ENCODE peak calls at places on chromosomes 2 and 18, in eight cellular contexts. One of them, this sample, is unnamed.

GRCh38 chr2:149098722-149099121 is 60.2 kb downstream of the LYPD6B start:
- DNase-seq in NCI-H345: no peak
- DNase-seq in mucosa of gallbladder: peak
- DNase-seq in activated CD8-positive, alpha-beta memory T cell treated with anti-CD3 and anti-CD28 coated beads for 1 hour: no peak
- DNase-seq in GM12892: no peak
- DNase-seq in non-pigmented ciliary epithelial cell: peak
- DNase-seq in choroid plexus epithelial cell: no peak
- DNase-seq in putamen: no peak
- DNase-seq in this sample: no peak

GRCh38 chr2:99554238-99554637 is 64.4 kb upstream of the REV1 start:
- DNase-seq in putamen: no peak
- DNase-seq in choroid plexus epithelial cell: no peak
- DNase-seq in activated CD8-positive, alpha-beta memory T cell treated with anti-CD3 and anti-CD28 coated beads for 1 hour: no peak
- DNase-seq in non-pigmented ciliary epithelial cell: no peak
- DNase-seq in NCI-H345: no peak
- DNase-seq in GM12892: no peak
- DNase-seq in mucosa of gallbladder: no peak
- DNase-seq in this sample: no peak

GRCh38 chr2:172299741-172300140 is 127.6 kb upstream of the ITGA6 start:
- DNase-seq in GM12892: no peak
- DNase-seq in NCI-H345: peak
- DNase-seq in non-pigmented ciliary epithelial cell: no peak
- DNase-seq in mucosa of gallbladder: no peak
- DNase-seq in putamen: no peak
- DNase-seq in choroid plexus epithelial cell: no peak
- DNase-seq in activated CD8-positive, alpha-beta memory T cell treated with anti-CD3 and anti-CD28 coated beads for 1 hour: no peak
- DNase-seq in this sample: no peak

GRCh38 chr18:44170208-44170880 is 510.3 kb upstream of the SETBP1 start:
- DNase-seq in NCI-H345: no peak
- DNase-seq in GM12892: no peak
- DNase-seq in choroid plexus epithelial cell: peak
- DNase-seq in non-pigmented ciliary epithelial cell: no peak
- DNase-seq in putamen: no peak
- DNase-seq in activated CD8-positive, alpha-beta memory T cell treated with anti-CD3 and anti-CD28 coated beads for 1 hour: no peak
- DNase-seq in mucosa of gallbladder: no peak
- DNase-seq in this sample: no peak

GRCh38 chr18:58402247-58402646 is 226.6 kb downstream of the ALPK2 start:
- DNase-seq in non-pigmented ciliary epithelial cell: no peak
- DNase-seq in putamen: no peak
- DNase-seq in activated CD8-positive, alpha-beta memory T cell treated with anti-CD3 and anti-CD28 coated beads for 1 hour: no peak
- DNase-seq in choroid plexus epithelial cell: peak
- DNase-seq in GM12892: no peak
- DNase-seq in NCI-H345: peak
- DNase-seq in mucosa of gallbladder: no peak
- DNase-seq in this sample: no peak

GRCh38 chr18:48531082-48531403 is 7.8 kb upstream of the CTIF start:
- DNase-seq in non-pigmented ciliary epithelial cell: no peak
- DNase-seq in mucosa of gallbladder: no peak
- DNase-seq in GM12892: no peak
- DNase-seq in choroid plexus epithelial cell: no peak
- DNase-seq in activated CD8-positive, alpha-beta memory T cell treated with anti-CD3 and anti-CD28 coated beads for 1 hour: no peak
- DNase-seq in NCI-H345: no peak
- DNase-seq in putamen: no peak
- DNase-seq in this sample: no peak

GRCh38 chr18:43303376-43303775 is 26.1 kb upstream of the SYT4 start:
- DNase-seq in mucosa of gallbladder: no peak
- DNase-seq in NCI-H345: no peak
- DNase-seq in activated CD8-positive, alpha-beta memory T cell treated with anti-CD3 and anti-CD28 coated beads for 1 hour: no peak
- DNase-seq in putamen: no peak
- DNase-seq in choroid plexus epithelial cell: no peak
- DNase-seq in non-pigmented ciliary epithelial cell: no peak
- DNase-seq in GM12892: no peak
- DNase-seq in this sample: no peak

GRCh38 chr2:224217962-224218347 is 178.9 kb upstream of the SERPINE2 start:
- DNase-seq in NCI-H345: no peak
- DNase-seq in putamen: no peak
- DNase-seq in activated CD8-positive, alpha-beta memory T cell treated with anti-CD3 and anti-CD28 coated beads for 1 hour: no peak
- DNase-seq in mucosa of gallbladder: no peak
- DNase-seq in non-pigmented ciliary epithelial cell: peak
- DNase-seq in choroid plexus epithelial cell: peak
- DNase-seq in GM12892: no peak
- DNase-seq in this sample: no peak

GRCh38 chr2:172864182-172864581 is 128.5 kb downstream of the RAPGEF4 start:
- DNase-seq in GM12892: peak
- DNase-seq in NCI-H345: no peak
- DNase-seq in activated CD8-positive, alpha-beta memory T cell treated with anti-CD3 and anti-CD28 coated beads for 1 hour: no peak
- DNase-seq in putamen: no peak
- DNase-seq in choroid plexus epithelial cell: peak
- DNase-seq in mucosa of gallbladder: peak
- DNase-seq in non-pigmented ciliary epithelial cell: no peak
- DNase-seq in this sample: no peak

GRCh38 chr2:11692966-11693521 is 23.0 kb upstream of the NTSR2 start:
- DNase-seq in activated CD8-positive, alpha-beta memory T cell treated with anti-CD3 and anti-CD28 coated beads for 1 hour: peak
- DNase-seq in choroid plexus epithelial cell: peak
- DNase-seq in NCI-H345: peak
- DNase-seq in non-pigmented ciliary epithelial cell: no peak
- DNase-seq in GM12892: peak
- DNase-seq in putamen: peak
- DNase-seq in mucosa of gallbladder: peak
- DNase-seq in this sample: no peak

GRCh38 chr18:37452697-37453385 is 112.8 kb downstream of the CELF4 start:
- DNase-seq in choroid plexus epithelial cell: peak
- DNase-seq in NCI-H345: no peak
- DNase-seq in GM12892: no peak
- DNase-seq in activated CD8-positive, alpha-beta memory T cell treated with anti-CD3 and anti-CD28 coated beads for 1 hour: no peak
- DNase-seq in non-pigmented ciliary epithelial cell: no peak
- DNase-seq in mucosa of gallbladder: no peak
- DNase-seq in putamen: no peak
- DNase-seq in this sample: no peak

GRCh38 chr18:58831610-58832009 is 33.1 kb upstream of the ZNF532 start:
- DNase-seq in NCI-H345: no peak
- DNase-seq in mucosa of gallbladder: no peak
- DNase-seq in activated CD8-positive, alpha-beta memory T cell treated with anti-CD3 and anti-CD28 coated beads for 1 hour: no peak
- DNase-seq in GM12892: no peak
- DNase-seq in putamen: no peak
- DNase-seq in choroid plexus epithelial cell: peak
- DNase-seq in non-pigmented ciliary epithelial cell: no peak
- DNase-seq in this sample: no peak

GRCh38 chr2:3168230-3168891 is 209.3 kb downstream of the EIPR1 start:
- DNase-seq in non-pigmented ciliary epithelial cell: peak
- DNase-seq in choroid plexus epithelial cell: peak
- DNase-seq in NCI-H345: no peak
- DNase-seq in putamen: no peak
- DNase-seq in activated CD8-positive, alpha-beta memory T cell treated with anti-CD3 and anti-CD28 coated beads for 1 hour: no peak
- DNase-seq in mucosa of gallbladder: no peak
- DNase-seq in GM12892: no peak
- DNase-seq in this sample: no peak

GRCh38 chr2:232142049-232142448 is 180.5 kb downstream of the DIS3L2 start:
- DNase-seq in GM12892: no peak
- DNase-seq in NCI-H345: peak
- DNase-seq in non-pigmented ciliary epithelial cell: no peak
- DNase-seq in putamen: peak
- DNase-seq in activated CD8-positive, alpha-beta memory T cell treated with anti-CD3 and anti-CD28 coated beads for 1 hour: no peak
- DNase-seq in choroid plexus epithelial cell: peak
- DNase-seq in mucosa of gallbladder: no peak
- DNase-seq in this sample: no peak

GRCh38 chr18:34701911-34702310 is 8.2 kb upstream of the DTNA start:
- DNase-seq in activated CD8-positive, alpha-beta memory T cell treated with anti-CD3 and anti-CD28 coated beads for 1 hour: no peak
- DNase-seq in GM12892: no peak
- DNase-seq in mucosa of gallbladder: no peak
- DNase-seq in non-pigmented ciliary epithelial cell: no peak
- DNase-seq in putamen: no peak
- DNase-seq in choroid plexus epithelial cell: no peak
- DNase-seq in NCI-H345: no peak
- DNase-seq in this sample: no peak

GRCh38 chr18:36769611-36770314 is 59.0 kb downstream of the TPGS2 start:
- DNase-seq in putamen: no peak
- DNase-seq in GM12892: no peak
- DNase-seq in choroid plexus epithelial cell: peak
- DNase-seq in activated CD8-positive, alpha-beta memory T cell treated with anti-CD3 and anti-CD28 coated beads for 1 hour: no peak
- DNase-seq in NCI-H345: no peak
- DNase-seq in mucosa of gallbladder: no peak
- DNase-seq in non-pigmented ciliary epithelial cell: no peak
- DNase-seq in this sample: no peak

GRCh38 chr2:27282892-27283291 is 663 bp downstream of the TRIM54 start:
- DNase-seq in mucosa of gallbladder: no peak
- DNase-seq in GM12892: no peak
- DNase-seq in NCI-H345: no peak
- DNase-seq in choroid plexus epithelial cell: no peak
- DNase-seq in non-pigmented ciliary epithelial cell: no peak
- DNase-seq in putamen: no peak
- DNase-seq in activated CD8-positive, alpha-beta memory T cell treated with anti-CD3 and anti-CD28 coated beads for 1 hour: no peak
- DNase-seq in this sample: no peak

GRCh38 chr2:71711470-71711857 is 258.1 kb downstream of the DYSF start:
- DNase-seq in GM12892: no peak
- DNase-seq in non-pigmented ciliary epithelial cell: no peak
- DNase-seq in mucosa of gallbladder: no peak
- DNase-seq in choroid plexus epithelial cell: peak
- DNase-seq in activated CD8-positive, alpha-beta memory T cell treated with anti-CD3 and anti-CD28 coated beads for 1 hour: no peak
- DNase-seq in NCI-H345: no peak
- DNase-seq in putamen: no peak
- DNase-seq in this sample: no peak

GRCh38 chr18:80259610-80260009 is 12.3 kb upstream of the PARD6G start:
- DNase-seq in GM12892: no peak
- DNase-seq in choroid plexus epithelial cell: no peak
- DNase-seq in NCI-H345: no peak
- DNase-seq in non-pigmented ciliary epithelial cell: no peak
- DNase-seq in mucosa of gallbladder: no peak
- DNase-seq in activated CD8-positive, alpha-beta memory T cell treated with anti-CD3 and anti-CD28 coated beads for 1 hour: no peak
- DNase-seq in putamen: no peak
- DNase-seq in this sample: no peak

This sample was measured in cortex of kidney.